ENCODE peak calls at places on chromosomes 16 and 17, in six cellular contexts. One of them, this sample, is unnamed.

GRCh38 chr16:2091722-2092620 is 43.7 kb downstream of the PKD1 start:
- DNase-seq in T-cell: no peak
- DNase-seq in skeletal muscle cell: no peak
- DNase-seq in heart left ventricle: no peak
- DNase-seq in left cardiac atrium: no peak
- DNase-seq in activated CD4-positive, alpha-beta T cell treated with anti-CD3 and anti-CD28 coated beads, Interleukin-2, amount 50 U/mL, for 4 hours: no peak
- DNase-seq in this sample: no peak

GRCh38 chr16:4309833-4310266 is 6.0 kb upstream of the GLIS2 start:
- DNase-seq in T-cell: peak; percentile 43
- DNase-seq in left cardiac atrium: peak; percentile 63
- DNase-seq in activated CD4-positive, alpha-beta T cell treated with anti-CD3 and anti-CD28 coated beads, Interleukin-2, amount 50 U/mL, for 4 hours: peak; percentile 45
- DNase-seq in heart left ventricle: peak; percentile 70
- DNase-seq in skeletal muscle cell: no peak
- DNase-seq in this sample: peak; percentile 54

GRCh38 chr17:7483238-7484066 is 714 bp upstream of the POLR2A start:
- DNase-seq in skeletal muscle cell: peak; percentile 87
- DNase-seq in left cardiac atrium: peak; percentile 96
- DNase-seq in activated CD4-positive, alpha-beta T cell treated with anti-CD3 and anti-CD28 coated beads, Interleukin-2, amount 50 U/mL, for 4 hours: peak; percentile 96
- DNase-seq in T-cell: peak; percentile 97
- DNase-seq in heart left ventricle: peak; percentile 97
- DNase-seq in this sample: peak; percentile 93

GRCh38 chr16:10871157-10871991 is 5.6 kb upstream of the CIITA start:
- DNase-seq in T-cell: peak; percentile 20
- DNase-seq in heart left ventricle: peak; percentile 44
- DNase-seq in skeletal muscle cell: peak; percentile 79
- DNase-seq in left cardiac atrium: peak; percentile 44
- DNase-seq in activated CD4-positive, alpha-beta T cell treated with anti-CD3 and anti-CD28 coated beads, Interleukin-2, amount 50 U/mL, for 4 hours: peak; percentile 31
- DNase-seq in this sample: no peak

GRCh38 chr17:75490173-75490743 is 25.1 kb downstream of the CASKIN2 start:
- DNase-seq in left cardiac atrium: no peak
- DNase-seq in activated CD4-positive, alpha-beta T cell treated with anti-CD3 and anti-CD28 coated beads, Interleukin-2, amount 50 U/mL, for 4 hours: no peak
- DNase-seq in T-cell: no peak
- DNase-seq in heart left ventricle: no peak
- DNase-seq in skeletal muscle cell: no peak
- DNase-seq in this sample: no peak

GRCh38 chr17:77002103-77003045 is 134.2 kb downstream of the MGAT5B start:
- DNase-seq in heart left ventricle: no peak
- DNase-seq in T-cell: no peak
- DNase-seq in skeletal muscle cell: peak; percentile 52
- DNase-seq in activated CD4-positive, alpha-beta T cell treated with anti-CD3 and anti-CD28 coated beads, Interleukin-2, amount 50 U/mL, for 4 hours: no peak
- DNase-seq in left cardiac atrium: no peak
- DNase-seq in this sample: no peak

GRCh38 chr17:62935481-62935880 is 30.6 kb upstream of the TANC2 start:
- DNase-seq in left cardiac atrium: no peak
- DNase-seq in activated CD4-positive, alpha-beta T cell treated with anti-CD3 and anti-CD28 coated beads, Interleukin-2, amount 50 U/mL, for 4 hours: no peak
- DNase-seq in T-cell: no peak
- DNase-seq in heart left ventricle: no peak
- DNase-seq in skeletal muscle cell: no peak
- DNase-seq in this sample: no peak

GRCh38 chr17:65359016-65359415 is 202.4 kb downstream of the AXIN2 start:
- DNase-seq in activated CD4-positive, alpha-beta T cell treated with anti-CD3 and anti-CD28 coated beads, Interleukin-2, amount 50 U/mL, for 4 hours: no peak
- DNase-seq in heart left ventricle: no peak
- DNase-seq in skeletal muscle cell: peak; percentile 56
- DNase-seq in left cardiac atrium: no peak
- DNase-seq in T-cell: no peak
- DNase-seq in this sample: no peak

GRCh38 chr16:56960681-56961281 is 969 bp upstream of the CETP start:
- DNase-seq in skeletal muscle cell: no peak
- DNase-seq in left cardiac atrium: peak; percentile 20
- DNase-seq in heart left ventricle: no peak
- DNase-seq in activated CD4-positive, alpha-beta T cell treated with anti-CD3 and anti-CD28 coated beads, Interleukin-2, amount 50 U/mL, for 4 hours: no peak
- DNase-seq in T-cell: no peak
- DNase-seq in this sample: no peak

GRCh38 chr17:67440311-67441051 is 63.4 kb downstream of the PITPNC1 start:
- DNase-seq in activated CD4-positive, alpha-beta T cell treated with anti-CD3 and anti-CD28 coated beads, Interleukin-2, amount 50 U/mL, for 4 hours: no peak
- DNase-seq in heart left ventricle: no peak
- DNase-seq in skeletal muscle cell: no peak
- DNase-seq in left cardiac atrium: no peak
- DNase-seq in T-cell: no peak
- DNase-seq in this sample: no peak

This sample was measured in left ventricle myocardium inferior.